ENCODE peak calls at places on chromosomes 1 and 21, in ten cellular contexts. H is ovary, A is heart right ventricle, Z is kidney, E is lower lobe of right lung, C is breast epithelium, U is tibial nerve, Q is SK-N-SH, F is Panc1, P is prostate gland. K is an unnamed sample. For H3K9me3, the result is how much of the 10 kb centered on the place peaks cover.

GRCh38 chr21:33441489-33442477 is 38.0 kb downstream of the TMEM50B start:
- DNase-seq in H (peak), A (peak), Z (no peak), E (peak), C (peak), U (no peak), Q (no peak), F (no peak), P (no peak), K (peak)

GRCh38 chr1:243542726-243543415 is 287.0 kb downstream of the SDCCAG8 start:
- DNase-seq in H (no peak), A (no peak), Z (no peak), E (no peak), C (no peak), U (no peak), Q (no peak), F (no peak), P (no peak), K (no peak)

GRCh38 chr1:32767641-32768040 is 49.5 kb downstream of the YARS1 start:
- DNase-seq in H (peak), A (no peak), Z (peak), E (peak), C (no peak), U (no peak), Q (no peak), F (no peak), P (no peak), K (no peak)

GRCh38 chr1:17686258-17686657 is 68.9 kb upstream of the ACTL8 start:
- DNase-seq in H (no peak), A (no peak), Z (no peak), E (no peak), C (no peak), U (no peak), Q (no peak), F (no peak), P (no peak), K (no peak)

GRCh38 chr1:87017994-87018672 is 103.7 kb downstream of the HS2ST1 start:
- DNase-seq in H (no peak), A (no peak), Z (no peak), E (no peak), C (no peak), U (no peak), Q (no peak), F (no peak), P (no peak), K (no peak)

GRCh38 chr1:229229721-229230135 is 41.2 kb upstream of the RAB4A start:
- DNase-seq in H (peak), A (peak), Z (no peak), E (no peak), C (peak), U (peak), Q (no peak), F (no peak), P (peak), K (peak)

GRCh38 chr1:198656500-198656932 is 17.7 kb downstream of the PTPRC start:
- DNase-seq in H (no peak), A (no peak), Z (peak), E (peak), C (peak), U (peak), Q (no peak), F (no peak), P (peak), K (no peak)

GRCh38 chr1:60765204-60765603 is 317.2 kb upstream of the NFIA start:
- DNase-seq in H (no peak), A (no peak), Z (no peak), E (no peak), C (no peak), U (no peak), Q (peak), F (no peak), P (peak), K (no peak)

GRCh38 chr1:47655521-47656300 is 217.9 kb downstream of the FOXD2 start:
- DNase-seq in H (no peak), A (no peak), Z (no peak), E (no peak), C (peak), U (no peak), Q (no peak), F (no peak), P (no peak), K (no peak)

GRCh38 chr1:57013522-57013921 is 47.7 kb upstream of the C8B start:
- DNase-seq in H (no peak), A (no peak), Z (no peak), E (no peak), C (no peak), U (no peak), Q (no peak), F (no peak), P (no peak), K (no peak)

GRCh38 chr1:94608142-94608851 is 66.7 kb upstream of the F3 start:
- DNase-seq in H (no peak), A (no peak), Z (no peak), E (no peak), C (no peak), U (no peak), Q (no peak), F (no peak), P (no peak), K (no peak)

GRCh38 chr1:233057836-233058235 is 107.4 kb downstream of the NTPCR start:
- DNase-seq in H (no peak), A (no peak), Z (no peak), E (no peak), C (no peak), U (no peak), Q (no peak), F (no peak), P (no peak), K (no peak)

GRCh38 chr1:42055061-42055460 is 98.1 kb upstream of the GUCA2B start:
- DNase-seq in H (no peak), A (no peak), Z (no peak), E (no peak), C (no peak), U (no peak), Q (no peak), F (no peak), P (no peak), K (no peak)

GRCh38 chr21:27112186-27112585 is 145.3 kb upstream of the ADAMTS5 start:
- DNase-seq in H (no peak), A (no peak), Z (no peak), E (no peak), C (no peak), U (no peak), Q (no peak), F (no peak), P (no peak), K (no peak)

GRCh38 chr21:15211491-15212133 is 146.8 kb upstream of the NRIP1 start:
- DNase-seq in H (no peak), A (no peak), Z (no peak), E (no peak), C (no peak), U (no peak), Q (no peak), F (no peak), P (no peak), K (no peak)

GRCh38 chr1:58727363-58727762 is 27.5 kb upstream of the MYSM1 start:
- DNase-seq in H (no peak), A (no peak), Z (no peak), E (no peak), C (peak), U (no peak), Q (no peak), F (peak), P (peak), K (no peak)

GRCh38 chr1:147541672-147542548 is 609 bp downstream of the BCL9 start:
- DNase-seq in H (peak), A (peak), Z (peak), E (peak), C (peak), U (peak), Q (peak), F (no peak), P (peak), K (peak)

GRCh38 chr1:90717356-90717664 is 208 bp upstream of the BARHL2 start:
- DNase-seq in H (no peak), A (no peak), Z (no peak), E (no peak), C (no peak), U (no peak), Q (no peak), F (no peak), P (no peak), K (no peak)
- H3K9me3 ChIP-seq in H (under half), A (under half), Z (under half), E (under half), C (under half), U (under half), Q (under half), F (under half), P (under half), K (under half)

DNA sequence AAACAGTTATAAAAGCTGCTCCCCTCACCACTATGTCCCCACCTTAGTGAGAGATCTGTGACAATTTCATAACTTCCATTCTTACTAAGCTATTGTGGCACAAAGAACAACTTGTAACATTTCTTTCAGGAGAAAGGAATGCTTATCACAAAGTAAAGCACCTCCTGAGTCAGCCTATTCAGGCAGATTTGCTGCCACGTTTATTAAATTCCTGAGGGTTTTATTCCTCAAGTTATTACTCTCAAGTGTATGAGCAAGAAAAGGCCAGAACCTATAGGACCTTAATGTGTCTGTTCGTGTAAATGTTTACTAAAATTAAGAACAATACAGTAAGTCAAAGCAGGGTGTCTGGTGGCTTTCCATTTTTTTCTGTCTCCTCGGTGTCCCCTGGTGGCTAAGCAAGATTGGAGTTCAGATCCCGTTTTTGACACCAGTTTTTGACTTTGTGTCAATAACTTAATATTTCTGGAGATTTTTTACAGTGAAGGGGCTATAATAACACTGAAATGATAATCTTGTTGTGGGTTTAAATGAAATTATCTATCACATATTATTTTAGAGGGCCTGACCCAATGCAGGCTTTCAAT is 1539.6 kb downstream of the BRINP3 start:
- DNase-seq in H (no peak), A (no peak), Z (no peak), E (no peak), C (no peak), U (no peak), Q (no peak), F (peak), P (no peak), K (no peak)
- TF ChIP-seq CTCF in H (no peak), A (no peak), Z (no peak), E (peak), C (no peak), U (no peak), Q (peak), F (peak), P (no peak), K (no peak)

GRCh38 chr1:152380932-152381331 is 21.1 kb upstream of the FLG2 start:
- DNase-seq in H (no peak), A (no peak), Z (no peak), E (no peak), C (no peak), U (no peak), Q (no peak), F (no peak), P (no peak), K (no peak)
- H3K9me3 ChIP-seq in H (under half), A (under half), Z (under half), E (under half), C (under half), U (under half), Q (under half), F (under half), P (under half), K (under half)

GRCh38 chr1:172960454-172961208 is 90.1 kb downstream of the TNFSF18 start:
- DNase-seq in H (no peak), A (no peak), Z (no peak), E (no peak), C (no peak), U (no peak), Q (no peak), F (no peak), P (peak), K (no peak)
- TF ChIP-seq CTCF in H (no peak), A (no peak), Z (no peak), E (no peak), C (no peak), U (no peak), Q (no peak), F (no peak), P (no peak), K (no peak)

GRCh38 chr1:90717665-90718410 is 736 bp upstream of the BARHL2 start:
- DNase-seq in H (no peak), A (no peak), Z (no peak), E (no peak), C (no peak), U (no peak), Q (peak), F (no peak), P (no peak), K (no peak)

GRCh38 chr1:90715334-90715733 is 1.8 kb downstream of the BARHL2 start:
- DNase-seq in H (no peak), A (no peak), Z (no peak), E (no peak), C (no peak), U (no peak), Q (no peak), F (no peak), P (no peak), K (no peak)

GRCh38 chr1:90718411-90719320 is 1.6 kb upstream of the BARHL2 start:
- DNase-seq in H (no peak), A (no peak), Z (no peak), E (no peak), C (no peak), U (no peak), Q (peak), F (no peak), P (no peak), K (no peak)

GRCh38 chr1:90716243-90716551 is 905 bp downstream of the BARHL2 start:
- DNase-seq in H (no peak), A (no peak), Z (no peak), E (no peak), C (no peak), U (no peak), Q (no peak), F (no peak), P (no peak), K (no peak)

DNA sequence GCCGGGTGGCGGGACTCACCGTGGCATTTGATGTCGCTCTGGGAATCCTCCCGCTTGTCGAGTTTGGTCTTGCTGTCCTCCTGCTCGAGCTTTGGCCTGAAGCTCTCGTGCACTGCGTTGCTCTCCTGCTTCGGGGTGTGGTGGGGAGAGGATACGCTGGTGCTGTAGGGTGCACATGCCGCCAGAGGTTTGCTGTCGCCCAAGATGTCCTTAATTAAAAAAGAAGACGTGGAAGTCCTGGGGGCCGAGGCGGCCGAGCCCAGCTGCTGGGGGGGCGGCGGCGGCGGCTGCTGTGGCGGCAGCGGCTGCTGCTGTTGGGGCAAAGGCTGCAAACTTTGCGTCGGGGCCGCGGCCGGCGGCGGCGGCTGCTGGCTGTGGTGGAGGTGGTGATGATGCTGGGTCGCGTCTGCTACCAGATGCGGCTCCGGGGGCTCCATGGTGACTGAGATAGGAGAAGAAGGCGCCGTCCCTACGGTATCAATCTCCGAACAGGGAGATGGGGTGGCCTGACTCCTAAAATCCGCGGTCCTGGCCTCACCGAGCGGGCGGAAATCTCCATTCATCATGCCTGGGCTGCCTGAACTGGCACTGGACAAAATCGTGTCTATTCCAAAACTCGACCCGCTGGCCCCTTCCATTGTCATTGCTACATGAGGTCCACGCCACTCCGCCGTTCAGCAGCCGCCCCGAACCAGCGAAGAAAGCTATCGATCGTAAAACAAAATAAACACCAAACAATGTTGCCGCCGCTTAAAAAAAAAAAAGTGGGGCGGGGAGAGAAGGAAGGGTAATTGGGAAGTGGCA is at the start of gene BARHL2:
- DNase-seq in H (no peak), A (no peak), Z (no peak), E (no peak), C (no peak), U (no peak), Q (no peak), F (no peak), P (no peak), K (no peak)
- H3K9me3 ChIP-seq in H (under half), A (under half), Z (under half), E (under half), C (under half), U (under half), Q (under half), F (under half), P (under half), K (under half)

DNA sequence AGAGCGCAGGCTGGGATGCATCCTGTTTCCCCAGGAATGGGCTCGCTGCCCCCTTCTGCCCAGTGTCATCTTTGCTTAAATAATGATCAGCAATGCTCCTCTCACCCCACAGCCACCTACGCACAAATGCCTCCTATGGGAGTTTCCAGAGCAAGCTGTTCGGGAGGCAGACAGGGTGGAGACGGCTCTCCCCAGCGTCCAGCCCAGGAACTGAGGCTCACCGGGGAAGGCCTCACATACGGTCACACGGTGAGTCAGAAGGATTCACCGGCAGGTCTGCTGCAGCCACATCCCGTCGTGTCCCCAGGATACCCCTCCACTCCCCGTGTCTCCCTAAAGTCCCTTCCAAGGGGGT is 40.3 kb upstream of the RUNX3 start:
- DNase-seq in H (no peak), A (no peak), Z (peak), E (no peak), C (no peak), U (no peak), Q (no peak), F (no peak), P (no peak), K (no peak)
- TF ChIP-seq CTCF in H (no peak), A (no peak), Z (no peak), E (no peak), C (no peak), U (no peak), Q (peak), F (no peak), P (no peak), K (no peak)

K was measured in psoas muscle.